ENCODE peak calls at places on chromosomes 4 and X, in ten cellular contexts. L, N, B, A, X, Y, G, V, S and C are unnamed samples.
A peak's percentile ranks its signal among the peaks of the same experiment; 100 is the strongest.

GRCh38 chr4:56757270-56757746 is 64.2 kb downstream of the SPINK2 start:
- DNase-seq in L (no peak), N (no peak), B (no peak), A (no peak), X (peak; percentile 78), Y (peak; percentile 91), G (peak; percentile 84), V (peak; percentile 75), S (no peak), C (peak; percentile 22)

GRCh38 chrX:27186671-27187070 is 276.5 kb downstream of the PPP4R3C start:
- DNase-seq in L (no peak), N (peak; percentile 19), B (no peak), A (no peak), X (peak; percentile 50), Y (peak; percentile 43), G (peak; percentile 30), V (peak; percentile 28), S (no peak), C (no peak)

GRCh38 chr4:77007358-77008230 is 58.0 kb downstream of the SEPTIN11 start:
- DNase-seq in L (no peak), N (no peak), B (no peak), A (no peak), X (peak; percentile 31), Y (peak; percentile 28), G (no peak), V (peak; percentile 83), S (peak; percentile 79), C (peak; percentile 33)

GRCh38 chr4:21948347-21949072 is at the start of gene KCNIP4:
- DNase-seq in L (no peak), N (peak; percentile 23), B (no peak), A (no peak), X (no peak), Y (peak; percentile 27), G (no peak), V (no peak), S (no peak), C (no peak)

GRCh38 chrX:71103110-71103983 is 3.2 kb downstream of the CXorf65 start:
- DNase-seq in L (no peak), N (no peak), B (peak; percentile 25), A (no peak), X (no peak), Y (no peak), G (peak; percentile 60), V (no peak), S (no peak), C (no peak)

GRCh38 chr4:40617903-40618302 is 11.8 kb downstream of the RBM47 start:
- DNase-seq in L (no peak), N (no peak), B (no peak), A (no peak), X (no peak), Y (no peak), G (no peak), V (no peak), S (no peak), C (no peak)

GRCh38 chrX:10612215-10612614 is 8.2 kb downstream of the MID1 start:
- DNase-seq in L (no peak), N (no peak), B (no peak), A (no peak), X (peak; percentile 79), Y (no peak), G (no peak), V (peak; percentile 84), S (no peak), C (no peak)

GRCh38 chr4:187451776-187452175 is 543.8 kb upstream of the ZFP42 start:
- DNase-seq in L (no peak), N (no peak), B (no peak), A (no peak), X (no peak), Y (no peak), G (no peak), V (no peak), S (no peak), C (no peak)

GRCh38 chr4:84401669-84402068 is 97.4 kb downstream of the NKX6-1 start:
- DNase-seq in L (no peak), N (no peak), B (no peak), A (no peak), X (peak; percentile 48), Y (no peak), G (no peak), V (no peak), S (no peak), C (no peak)

GRCh38 chr4:54015421-54016065 is 48.9 kb downstream of the CHIC2 start:
- DNase-seq in L (no peak), N (no peak), B (no peak), A (no peak), X (no peak), Y (no peak), G (peak; percentile 23), V (no peak), S (no peak), C (no peak)

GRCh38 chr4:114654607-114655006 is 56.0 kb downstream of the UGT8 start:
- DNase-seq in L (no peak), N (no peak), B (no peak), A (no peak), X (no peak), Y (no peak), G (peak; percentile 2), V (no peak), S (no peak), C (no peak)

GRCh38 chrX:105910563-105911105 is 88.3 kb downstream of the NRK start:
- DNase-seq in L (no peak), N (no peak), B (no peak), A (no peak), X (no peak), Y (no peak), G (no peak), V (no peak), S (no peak), C (no peak)

GRCh38 chr4:177118596-177118995 is 191.1 kb upstream of the NEIL3 start:
- DNase-seq in L (peak; percentile 18), N (peak; percentile 52), B (peak; percentile 18), A (no peak), X (no peak), Y (no peak), G (no peak), V (peak; percentile 99), S (no peak), C (no peak)

GRCh38 chr4:89007338-89007737 is 49.6 kb downstream of the FAM13A start:
- DNase-seq in L (no peak), N (no peak), B (no peak), A (no peak), X (no peak), Y (peak; percentile 20), G (no peak), V (no peak), S (no peak), C (no peak)

GRCh38 chr4:81405900-81406401 is 65.8 kb downstream of the RASGEF1B start:
- DNase-seq in L (no peak), N (peak; percentile 57), B (no peak), A (no peak), X (peak; percentile 69), Y (peak; percentile 77), G (peak; percentile 85), V (peak; percentile 77), S (no peak), C (no peak)

DNA sequence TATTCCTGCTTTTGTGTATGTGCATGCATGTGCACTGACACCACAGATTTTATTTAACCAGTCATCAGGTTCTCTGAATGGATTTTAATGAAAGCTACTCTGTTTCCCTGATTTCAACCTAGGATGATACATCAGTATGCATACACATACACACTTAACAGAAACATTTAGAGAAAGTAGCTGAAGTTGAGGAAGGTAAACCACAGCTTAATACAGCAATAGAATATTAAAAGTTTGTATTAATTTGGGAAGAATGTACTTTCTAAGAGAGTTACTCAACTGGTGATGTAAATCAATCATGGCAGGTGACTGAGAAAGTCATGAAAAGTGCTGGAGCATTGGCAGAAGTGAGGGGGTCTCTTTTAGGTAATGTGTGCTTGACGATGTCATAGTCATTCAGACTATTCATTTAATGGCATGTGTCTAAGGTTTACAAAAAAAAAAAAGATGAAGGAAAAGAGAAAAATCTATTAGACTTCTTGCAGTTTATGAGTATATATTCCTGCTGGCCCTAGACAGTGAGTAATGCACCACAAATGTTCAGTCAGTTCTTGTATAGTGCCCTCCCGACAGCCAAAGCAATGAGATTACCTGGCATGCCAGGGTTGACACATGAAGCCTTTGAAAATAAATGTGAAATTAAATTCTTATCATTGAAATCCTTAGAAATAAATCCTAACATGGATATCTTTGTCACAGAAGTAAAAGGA is 187.6 kb downstream of the RAPGEF2 start:
- DNase-seq in L (no peak), N (no peak), B (no peak), A (no peak), X (peak; percentile 56), Y (no peak), G (no peak), V (peak; percentile 34), S (no peak), C (no peak)
- H3K27ac ChIP-seq in L (no peak overlapping the region), N (no peak overlapping the region), B (no peak overlapping the region), A (peak overlapping the region; percentile 39), X (no peak overlapping the region), Y (no peak overlapping the region), G (no peak overlapping the region), V (no peak overlapping the region), S (no peak overlapping the region), C (no peak overlapping the region)

GRCh38 chrX:13419276-13419675 is 99.4 kb upstream of the ATXN3L start:
- DNase-seq in L (no peak), N (no peak), B (no peak), A (no peak), X (no peak), Y (no peak), G (no peak), V (no peak), S (no peak), C (no peak)
- H3K4me1 ChIP-seq in L (no peaks in the 10 kb centered on the region), N (no peaks in the 10 kb centered on the region), B (no peaks in the 10 kb centered on the region), A (peaks cover 26% of the 10 kb centered on the region), X (peaks cover 14% of the 10 kb centered on the region), Y (no peaks in the 10 kb centered on the region), G (peaks cover 11% of the 10 kb centered on the region), V (peaks cover 2% of the 10 kb centered on the region), S (no peaks in the 10 kb centered on the region), C (no peaks in the 10 kb centered on the region)

DNA sequence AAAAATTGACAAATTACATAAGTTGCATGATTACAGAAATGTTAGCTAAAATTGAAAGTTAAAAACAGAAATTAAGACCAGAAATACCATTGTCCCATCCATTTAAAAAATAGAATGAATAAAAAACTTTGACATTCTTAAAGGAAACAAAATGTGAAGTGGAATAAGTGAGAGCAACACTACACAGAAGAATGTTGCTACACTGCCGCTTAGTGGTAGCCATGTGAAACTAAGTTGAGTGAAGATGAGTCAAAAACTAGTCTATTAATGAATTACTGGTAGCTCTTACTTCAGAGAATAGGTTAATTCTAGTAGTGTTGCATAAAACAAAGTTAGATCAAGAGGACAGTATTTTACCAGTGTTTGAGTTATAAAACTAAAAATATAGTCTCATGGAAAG is 571.0 kb upstream of the KLHL4 start:
- DNase-seq in L (no peak), N (no peak), B (no peak), A (peak; percentile 0), X (peak; percentile 43), Y (peak; percentile 57), G (peak; percentile 33), V (peak; percentile 24), S (no peak), C (no peak)
- TF ChIP-seq CTCF in L (no peak), N (no peak), B (peak; percentile 50), A (no peak), X (peak; percentile 63), Y (peak; percentile 71), G (peak; percentile 75), V (peak; percentile 59), S (no peak), C (no peak)

DNA sequence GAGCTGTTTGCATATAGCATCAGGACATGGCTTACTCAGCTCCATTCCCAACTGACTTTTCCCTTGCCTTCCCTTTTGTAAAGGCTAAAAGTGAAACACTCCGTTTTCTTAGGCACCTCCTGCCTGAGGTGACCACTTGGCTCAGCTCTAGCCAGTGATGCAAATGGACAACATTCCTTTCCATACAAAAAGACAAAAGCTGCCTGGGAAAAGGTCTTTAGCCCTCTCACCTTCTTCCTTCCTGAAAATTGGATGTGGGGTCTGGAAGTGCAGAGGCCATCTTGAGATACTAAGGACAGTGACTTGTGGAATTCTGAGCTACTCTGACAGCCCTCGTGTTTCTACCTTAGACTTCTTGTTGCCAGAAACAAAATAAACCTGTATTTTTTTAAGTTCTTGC is 27.7 kb upstream of the SFRP2 start:
- DNase-seq in L (no peak), N (no peak), B (no peak), A (no peak), X (no peak), Y (no peak), G (no peak), V (no peak), S (no peak), C (no peak)
- H3K27ac ChIP-seq in L (no peak overlapping the region), N (no peak overlapping the region), B (no peak overlapping the region), A (no peak overlapping the region), X (no peak overlapping the region), Y (no peak overlapping the region), G (no peak overlapping the region), V (no peak overlapping the region), S (no peak overlapping the region), C (no peak overlapping the region)